ENCODE peak calls at places on chromosomes 11 and 22, in ten cellular contexts. I, Q, O, U, F, N, E, T, G and X are unnamed samples.

GRCh38 chr11:102528618-102529017 is 1.9 kb downstream of the MMP7 start:
- DNase-seq in Q (no peak), G (no peak), U (peak; percentile 50), T (peak; percentile 20), E (no peak), I (no peak), O (no peak), N (no peak), F (no peak), X (no peak)

GRCh38 chr11:63944987-63945386 is 6.2 kb downstream of the NAA40 start:
- DNase-seq in O (no peak), N (no peak), G (no peak), T (no peak), F (no peak), I (peak; percentile 38), E (no peak), U (no peak), Q (no peak), X (peak; percentile 45)

GRCh38 chr22:21951931-21952465 is 650 bp downstream of the PPM1F start:
- DNase-seq in F (peak; percentile 69), Q (peak; percentile 18), O (no peak), N (peak; percentile 28), G (no peak), T (peak; percentile 56), I (peak; percentile 34), E (no peak), U (peak; percentile 71), X (no peak)

GRCh38 chr11:37100008-37100407 is 502.0 kb upstream of the RAG2 start:
- DNase-seq in N (no peak), T (no peak), F (no peak), O (no peak), I (no peak), U (no peak), E (no peak), G (no peak), Q (no peak), X (no peak)

GRCh38 chr11:117633976-117634755 is 162.8 kb downstream of the DSCAML1 start:
- DNase-seq in E (no peak), I (no peak), Q (no peak), N (no peak), O (no peak), T (no peak), U (no peak), G (no peak), F (no peak), X (no peak)

GRCh38 chr11:99960536-99960935 is 726.6 kb upstream of the ARHGAP42 start:
- DNase-seq in N (no peak), E (no peak), F (no peak), Q (no peak), T (no peak), O (no peak), G (no peak), U (peak; percentile 12), I (no peak), X (no peak)

GRCh38 chr22:24695958-24696511 is 78.5 kb downstream of the PIWIL3 start:
- DNase-seq in F (peak; percentile 47), U (peak; percentile 13), I (peak; percentile 52), Q (no peak), N (peak; percentile 85), E (no peak), T (peak; percentile 68), O (no peak), G (no peak), X (peak; percentile 33)

GRCh38 chr11:86743223-86744118 is 56.9 kb upstream of the PRSS23 start:
- DNase-seq in Q (peak; percentile 18), O (peak; percentile 28), U (peak; percentile 97), G (peak; percentile 99), E (peak; percentile 91), T (peak; percentile 95), I (peak; percentile 27), N (peak; percentile 17), F (no peak), X (no peak)

GRCh38 chr11:45435706-45436105 is 149.6 kb upstream of the SYT13 start:
- DNase-seq in N (no peak), O (no peak), I (no peak), E (no peak), U (no peak), G (no peak), T (no peak), F (no peak), Q (no peak), X (no peak)

GRCh38 chr22:46879083-46879482 is 116.6 kb downstream of the TBC1D22A start:
- DNase-seq in F (no peak), E (no peak), O (no peak), I (no peak), G (no peak), N (no peak), U (no peak), Q (no peak), T (no peak), X (no peak)

GRCh38 chr22:17726561-17727243 is 47.6 kb downstream of the BID start:
- DNase-seq in T (peak; percentile 44), I (no peak), N (no peak), O (no peak), E (no peak), U (peak; percentile 55), G (peak; percentile 16), F (no peak), Q (no peak), X (no peak)

GRCh38 chr11:2128512-2129322 is 10.5 kb downstream of the IGF2 start:
- DNase-seq in U (no peak), I (no peak), N (no peak), T (no peak), F (no peak), Q (no peak), G (no peak), E (no peak), O (no peak), X (no peak)

GRCh38 chr11:12712132-12712531 is 37.9 kb downstream of the TEAD1 start:
- DNase-seq in N (no peak), Q (no peak), T (no peak), U (no peak), F (no peak), I (no peak), G (no peak), O (no peak), E (no peak), X (no peak)